ENCODE peak calls at places on chromosomes 5 and 9, in ten cellular contexts. One of them, this sample, is unnamed.

GRCh38 chr5:124277767-124278536 is 468.5 kb downstream of the ZNF608 start:
- DNase-seq in AG10803: no peak
- DNase-seq in NCI-H2081: no peak
- DNase-seq in stimulated activated CD4-positive, alpha-beta T cell treated with anti-CD3 and anti-CD28 coated beads, TNF-alpha, amount 100 ng/mL, for 48 hours: no peak
- DNase-seq in occipital lobe: no peak
- DNase-seq in HS-5: no peak
- DNase-seq in stimulated activated CD8-positive, alpha-beta memory T cell treated with anti-CD3 and anti-CD28 coated beads, Interleukin-2, amount 100 ng/mL, for 48 hours: no peak
- DNase-seq in MCF 10A: no peak
- DNase-seq in H54: no peak
- DNase-seq in NCI-H345: no peak
- DNase-seq in this sample: no peak

GRCh38 chr9:93122721-93123221 is 11.3 kb downstream of the NINJ1 start:
- DNase-seq in AG10803: no peak
- DNase-seq in MCF 10A: no peak
- DNase-seq in occipital lobe: no peak
- DNase-seq in stimulated activated CD4-positive, alpha-beta T cell treated with anti-CD3 and anti-CD28 coated beads, TNF-alpha, amount 100 ng/mL, for 48 hours: no peak
- DNase-seq in stimulated activated CD8-positive, alpha-beta memory T cell treated with anti-CD3 and anti-CD28 coated beads, Interleukin-2, amount 100 ng/mL, for 48 hours: no peak
- DNase-seq in H54: no peak
- DNase-seq in NCI-H345: no peak
- DNase-seq in NCI-H2081: no peak
- DNase-seq in HS-5: no peak
- DNase-seq in this sample: no peak

GRCh38 chr9:19087601-19088000 is 15.1 kb downstream of the HAUS6 start:
- DNase-seq in stimulated activated CD8-positive, alpha-beta memory T cell treated with anti-CD3 and anti-CD28 coated beads, Interleukin-2, amount 100 ng/mL, for 48 hours: no peak
- DNase-seq in AG10803: no peak
- DNase-seq in HS-5: no peak
- DNase-seq in stimulated activated CD4-positive, alpha-beta T cell treated with anti-CD3 and anti-CD28 coated beads, TNF-alpha, amount 100 ng/mL, for 48 hours: no peak
- DNase-seq in NCI-H2081: no peak
- DNase-seq in MCF 10A: peak; percentile 47
- DNase-seq in H54: no peak
- DNase-seq in occipital lobe: no peak
- DNase-seq in NCI-H345: no peak
- DNase-seq in this sample: peak; percentile 13

GRCh38 chr5:172065431-172066065 is 59.1 kb upstream of the FBXW11 start:
- DNase-seq in MCF 10A: peak; percentile 47
- DNase-seq in NCI-H345: no peak
- DNase-seq in occipital lobe: no peak
- DNase-seq in stimulated activated CD4-positive, alpha-beta T cell treated with anti-CD3 and anti-CD28 coated beads, TNF-alpha, amount 100 ng/mL, for 48 hours: no peak
- DNase-seq in AG10803: peak; percentile 34
- DNase-seq in H54: no peak
- DNase-seq in HS-5: no peak
- DNase-seq in stimulated activated CD8-positive, alpha-beta memory T cell treated with anti-CD3 and anti-CD28 coated beads, Interleukin-2, amount 100 ng/mL, for 48 hours: no peak
- DNase-seq in NCI-H2081: no peak
- DNase-seq in this sample: no peak

GRCh38 chr9:83473488-83473971 is 64.7 kb downstream of the FRMD3 start:
- DNase-seq in NCI-H345: no peak
- DNase-seq in MCF 10A: peak; percentile 14
- DNase-seq in occipital lobe: no peak
- DNase-seq in AG10803: peak; percentile 8
- DNase-seq in stimulated activated CD4-positive, alpha-beta T cell treated with anti-CD3 and anti-CD28 coated beads, TNF-alpha, amount 100 ng/mL, for 48 hours: no peak
- DNase-seq in HS-5: no peak
- DNase-seq in H54: no peak
- DNase-seq in NCI-H2081: no peak
- DNase-seq in stimulated activated CD8-positive, alpha-beta memory T cell treated with anti-CD3 and anti-CD28 coated beads, Interleukin-2, amount 100 ng/mL, for 48 hours: no peak
- DNase-seq in this sample: no peak

GRCh38 chr9:113949206-113950078 is 73.3 kb downstream of the ZNF618 start:
- DNase-seq in occipital lobe: no peak
- DNase-seq in stimulated activated CD8-positive, alpha-beta memory T cell treated with anti-CD3 and anti-CD28 coated beads, Interleukin-2, amount 100 ng/mL, for 48 hours: no peak
- DNase-seq in NCI-H345: no peak
- DNase-seq in NCI-H2081: no peak
- DNase-seq in MCF 10A: no peak
- DNase-seq in HS-5: no peak
- DNase-seq in AG10803: no peak
- DNase-seq in H54: no peak
- DNase-seq in stimulated activated CD4-positive, alpha-beta T cell treated with anti-CD3 and anti-CD28 coated beads, TNF-alpha, amount 100 ng/mL, for 48 hours: no peak
- DNase-seq in this sample: no peak

GRCh38 chr9:128575469-128575868 is 23.1 kb downstream of the SPTAN1 start:
- DNase-seq in HS-5: no peak
- DNase-seq in stimulated activated CD8-positive, alpha-beta memory T cell treated with anti-CD3 and anti-CD28 coated beads, Interleukin-2, amount 100 ng/mL, for 48 hours: no peak
- DNase-seq in occipital lobe: no peak
- DNase-seq in stimulated activated CD4-positive, alpha-beta T cell treated with anti-CD3 and anti-CD28 coated beads, TNF-alpha, amount 100 ng/mL, for 48 hours: no peak
- DNase-seq in MCF 10A: no peak
- DNase-seq in AG10803: peak; percentile 53
- DNase-seq in NCI-H2081: no peak
- DNase-seq in NCI-H345: no peak
- DNase-seq in H54: no peak
- DNase-seq in this sample: no peak

GRCh38 chr5:9947231-9947693 is 302.4 kb downstream of the ATPSCKMT start:
- DNase-seq in occipital lobe: no peak
- DNase-seq in HS-5: no peak
- DNase-seq in H54: no peak
- DNase-seq in NCI-H345: no peak
- DNase-seq in stimulated activated CD8-positive, alpha-beta memory T cell treated with anti-CD3 and anti-CD28 coated beads, Interleukin-2, amount 100 ng/mL, for 48 hours: no peak
- DNase-seq in MCF 10A: peak; percentile 81
- DNase-seq in AG10803: no peak
- DNase-seq in NCI-H2081: no peak
- DNase-seq in stimulated activated CD4-positive, alpha-beta T cell treated with anti-CD3 and anti-CD28 coated beads, TNF-alpha, amount 100 ng/mL, for 48 hours: no peak
- DNase-seq in this sample: no peak

GRCh38 chr5:40386293-40386692 is 293.4 kb upstream of the PTGER4 start:
- DNase-seq in occipital lobe: no peak
- DNase-seq in stimulated activated CD4-positive, alpha-beta T cell treated with anti-CD3 and anti-CD28 coated beads, TNF-alpha, amount 100 ng/mL, for 48 hours: no peak
- DNase-seq in AG10803: peak; percentile 35
- DNase-seq in stimulated activated CD8-positive, alpha-beta memory T cell treated with anti-CD3 and anti-CD28 coated beads, Interleukin-2, amount 100 ng/mL, for 48 hours: no peak
- DNase-seq in MCF 10A: no peak
- DNase-seq in NCI-H345: no peak
- DNase-seq in HS-5: no peak
- DNase-seq in NCI-H2081: no peak
- DNase-seq in H54: no peak
- DNase-seq in this sample: no peak

GRCh38 chr9:126366366-126367011 is 39.9 kb downstream of the MVB12B start:
- DNase-seq in H54: no peak
- DNase-seq in HS-5: no peak
- DNase-seq in stimulated activated CD4-positive, alpha-beta T cell treated with anti-CD3 and anti-CD28 coated beads, TNF-alpha, amount 100 ng/mL, for 48 hours: no peak
- DNase-seq in MCF 10A: no peak
- DNase-seq in NCI-H345: no peak
- DNase-seq in AG10803: peak; percentile 29
- DNase-seq in occipital lobe: peak; percentile 44
- DNase-seq in NCI-H2081: no peak
- DNase-seq in stimulated activated CD8-positive, alpha-beta memory T cell treated with anti-CD3 and anti-CD28 coated beads, Interleukin-2, amount 100 ng/mL, for 48 hours: no peak
- DNase-seq in this sample: no peak

GRCh38 chr9:10331157-10331556 is 281.6 kb downstream of the PTPRD start:
- DNase-seq in stimulated activated CD8-positive, alpha-beta memory T cell treated with anti-CD3 and anti-CD28 coated beads, Interleukin-2, amount 100 ng/mL, for 48 hours: no peak
- DNase-seq in MCF 10A: no peak
- DNase-seq in AG10803: no peak
- DNase-seq in NCI-H2081: no peak
- DNase-seq in occipital lobe: no peak
- DNase-seq in H54: no peak
- DNase-seq in NCI-H345: no peak
- DNase-seq in HS-5: no peak
- DNase-seq in stimulated activated CD4-positive, alpha-beta T cell treated with anti-CD3 and anti-CD28 coated beads, TNF-alpha, amount 100 ng/mL, for 48 hours: no peak
- DNase-seq in this sample: no peak

GRCh38 chr9:123089790-123090189 is 56.3 kb downstream of the GPR21 start:
- DNase-seq in NCI-H2081: no peak
- DNase-seq in occipital lobe: no peak
- DNase-seq in AG10803: no peak
- DNase-seq in MCF 10A: no peak
- DNase-seq in HS-5: no peak
- DNase-seq in stimulated activated CD8-positive, alpha-beta memory T cell treated with anti-CD3 and anti-CD28 coated beads, Interleukin-2, amount 100 ng/mL, for 48 hours: no peak
- DNase-seq in H54: no peak
- DNase-seq in stimulated activated CD4-positive, alpha-beta T cell treated with anti-CD3 and anti-CD28 coated beads, TNF-alpha, amount 100 ng/mL, for 48 hours: no peak
- DNase-seq in NCI-H345: no peak
- DNase-seq in this sample: no peak

GRCh38 chr5:151020304-151021031 is at the start of gene GPX3:
- DNase-seq in AG10803: peak; percentile 34
- DNase-seq in H54: peak; percentile 51
- DNase-seq in occipital lobe: peak; percentile 60
- DNase-seq in NCI-H2081: peak; percentile 30
- DNase-seq in MCF 10A: no peak
- DNase-seq in NCI-H345: peak; percentile 71
- DNase-seq in stimulated activated CD4-positive, alpha-beta T cell treated with anti-CD3 and anti-CD28 coated beads, TNF-alpha, amount 100 ng/mL, for 48 hours: no peak
- DNase-seq in stimulated activated CD8-positive, alpha-beta memory T cell treated with anti-CD3 and anti-CD28 coated beads, Interleukin-2, amount 100 ng/mL, for 48 hours: peak; percentile 16
- DNase-seq in HS-5: no peak
- DNase-seq in this sample: no peak

GRCh38 chr9:120714088-120714845 is at the start of gene MEGF9:
- DNase-seq in HS-5: peak; percentile 85
- DNase-seq in NCI-H2081: peak; percentile 98
- DNase-seq in MCF 10A: peak; percentile 98
- DNase-seq in stimulated activated CD8-positive, alpha-beta memory T cell treated with anti-CD3 and anti-CD28 coated beads, Interleukin-2, amount 100 ng/mL, for 48 hours: peak; percentile 97
- DNase-seq in NCI-H345: peak; percentile 98
- DNase-seq in occipital lobe: peak; percentile 98
- DNase-seq in H54: peak; percentile 99
- DNase-seq in stimulated activated CD4-positive, alpha-beta T cell treated with anti-CD3 and anti-CD28 coated beads, TNF-alpha, amount 100 ng/mL, for 48 hours: peak; percentile 97
- DNase-seq in AG10803: peak; percentile 97
- DNase-seq in this sample: peak; percentile 94

GRCh38 chr5:150488519-150489357 is 19.2 kb upstream of the NDST1 start:
- DNase-seq in MCF 10A: peak; percentile 69
- DNase-seq in stimulated activated CD8-positive, alpha-beta memory T cell treated with anti-CD3 and anti-CD28 coated beads, Interleukin-2, amount 100 ng/mL, for 48 hours: no peak
- DNase-seq in AG10803: peak; percentile 94
- DNase-seq in stimulated activated CD4-positive, alpha-beta T cell treated with anti-CD3 and anti-CD28 coated beads, TNF-alpha, amount 100 ng/mL, for 48 hours: no peak
- DNase-seq in NCI-H345: no peak
- DNase-seq in occipital lobe: no peak
- DNase-seq in H54: no peak
- DNase-seq in HS-5: no peak
- DNase-seq in NCI-H2081: no peak
- DNase-seq in this sample: peak; percentile 66

GRCh38 chr9:23258569-23258968 is 567.5 kb downstream of the ELAVL2 start:
- DNase-seq in H54: no peak
- DNase-seq in stimulated activated CD8-positive, alpha-beta memory T cell treated with anti-CD3 and anti-CD28 coated beads, Interleukin-2, amount 100 ng/mL, for 48 hours: no peak
- DNase-seq in NCI-H345: no peak
- DNase-seq in occipital lobe: no peak
- DNase-seq in stimulated activated CD4-positive, alpha-beta T cell treated with anti-CD3 and anti-CD28 coated beads, TNF-alpha, amount 100 ng/mL, for 48 hours: no peak
- DNase-seq in MCF 10A: no peak
- DNase-seq in HS-5: no peak
- DNase-seq in AG10803: no peak
- DNase-seq in NCI-H2081: no peak
- DNase-seq in this sample: no peak

GRCh38 chr5:174723979-174724483 is 351 bp upstream of the MSX2 start:
- DNase-seq in HS-5: no peak
- DNase-seq in MCF 10A: peak; percentile 43
- DNase-seq in AG10803: no peak
- DNase-seq in H54: no peak
- DNase-seq in occipital lobe: no peak
- DNase-seq in stimulated activated CD4-positive, alpha-beta T cell treated with anti-CD3 and anti-CD28 coated beads, TNF-alpha, amount 100 ng/mL, for 48 hours: no peak
- DNase-seq in NCI-H345: no peak
- DNase-seq in NCI-H2081: no peak
- DNase-seq in stimulated activated CD8-positive, alpha-beta memory T cell treated with anti-CD3 and anti-CD28 coated beads, Interleukin-2, amount 100 ng/mL, for 48 hours: no peak
- DNase-seq in this sample: no peak

GRCh38 chr9:34457266-34458012 is 931 bp downstream of the FAM219A start:
- DNase-seq in H54: peak; percentile 52
- DNase-seq in occipital lobe: peak; percentile 69
- DNase-seq in MCF 10A: peak; percentile 65
- DNase-seq in HS-5: no peak
- DNase-seq in NCI-H345: peak; percentile 46
- DNase-seq in stimulated activated CD4-positive, alpha-beta T cell treated with anti-CD3 and anti-CD28 coated beads, TNF-alpha, amount 100 ng/mL, for 48 hours: peak; percentile 20
- DNase-seq in NCI-H2081: peak; percentile 59
- DNase-seq in AG10803: peak; percentile 72
- DNase-seq in stimulated activated CD8-positive, alpha-beta memory T cell treated with anti-CD3 and anti-CD28 coated beads, Interleukin-2, amount 100 ng/mL, for 48 hours: no peak
- DNase-seq in this sample: peak; percentile 20

GRCh38 chr5:94094793-94095441 is 353.5 kb upstream of the POU5F2 start:
- DNase-seq in occipital lobe: no peak
- DNase-seq in MCF 10A: no peak
- DNase-seq in AG10803: no peak
- DNase-seq in NCI-H345: no peak
- DNase-seq in HS-5: no peak
- DNase-seq in H54: no peak
- DNase-seq in NCI-H2081: no peak
- DNase-seq in stimulated activated CD4-positive, alpha-beta T cell treated with anti-CD3 and anti-CD28 coated beads, TNF-alpha, amount 100 ng/mL, for 48 hours: no peak
- DNase-seq in stimulated activated CD8-positive, alpha-beta memory T cell treated with anti-CD3 and anti-CD28 coated beads, Interleukin-2, amount 100 ng/mL, for 48 hours: no peak
- DNase-seq in this sample: no peak

GRCh38 chr5:167534131-167534530 is 757.3 kb upstream of the WWC1 start:
- DNase-seq in AG10803: no peak
- DNase-seq in stimulated activated CD4-positive, alpha-beta T cell treated with anti-CD3 and anti-CD28 coated beads, TNF-alpha, amount 100 ng/mL, for 48 hours: no peak
- DNase-seq in MCF 10A: no peak
- DNase-seq in stimulated activated CD8-positive, alpha-beta memory T cell treated with anti-CD3 and anti-CD28 coated beads, Interleukin-2, amount 100 ng/mL, for 48 hours: no peak
- DNase-seq in occipital lobe: no peak
- DNase-seq in NCI-H2081: no peak
- DNase-seq in H54: no peak
- DNase-seq in NCI-H345: no peak
- DNase-seq in HS-5: no peak
- DNase-seq in this sample: no peak

GRCh38 chr5:65475336-65475735 is 6.4 kb downstream of the ADAMTS6 start:
- DNase-seq in HS-5: no peak
- DNase-seq in H54: no peak
- DNase-seq in NCI-H345: no peak
- DNase-seq in stimulated activated CD8-positive, alpha-beta memory T cell treated with anti-CD3 and anti-CD28 coated beads, Interleukin-2, amount 100 ng/mL, for 48 hours: no peak
- DNase-seq in MCF 10A: no peak
- DNase-seq in AG10803: no peak
- DNase-seq in occipital lobe: no peak
- DNase-seq in stimulated activated CD4-positive, alpha-beta T cell treated with anti-CD3 and anti-CD28 coated beads, TNF-alpha, amount 100 ng/mL, for 48 hours: no peak
- DNase-seq in NCI-H2081: no peak
- DNase-seq in this sample: no peak

GRCh38 chr5:107361945-107362344 is 308.8 kb downstream of the EFNA5 start:
- DNase-seq in H54: no peak
- DNase-seq in AG10803: peak; percentile 83
- DNase-seq in occipital lobe: no peak
- DNase-seq in NCI-H2081: no peak
- DNase-seq in stimulated activated CD8-positive, alpha-beta memory T cell treated with anti-CD3 and anti-CD28 coated beads, Interleukin-2, amount 100 ng/mL, for 48 hours: no peak
- DNase-seq in MCF 10A: peak; percentile 90
- DNase-seq in NCI-H345: no peak
- DNase-seq in stimulated activated CD4-positive, alpha-beta T cell treated with anti-CD3 and anti-CD28 coated beads, TNF-alpha, amount 100 ng/mL, for 48 hours: no peak
- DNase-seq in HS-5: no peak
- DNase-seq in this sample: peak; percentile 83

GRCh38 chr5:14414007-14414406 is 167.6 kb upstream of the OTULINL start:
- DNase-seq in AG10803: no peak
- DNase-seq in H54: no peak
- DNase-seq in stimulated activated CD8-positive, alpha-beta memory T cell treated with anti-CD3 and anti-CD28 coated beads, Interleukin-2, amount 100 ng/mL, for 48 hours: no peak
- DNase-seq in stimulated activated CD4-positive, alpha-beta T cell treated with anti-CD3 and anti-CD28 coated beads, TNF-alpha, amount 100 ng/mL, for 48 hours: no peak
- DNase-seq in NCI-H345: no peak
- DNase-seq in NCI-H2081: no peak
- DNase-seq in MCF 10A: no peak
- DNase-seq in occipital lobe: no peak
- DNase-seq in HS-5: no peak
- DNase-seq in this sample: no peak

GRCh38 chr5:127187711-127188110 is 102.9 kb upstream of the MEGF10 start:
- DNase-seq in MCF 10A: no peak
- DNase-seq in NCI-H2081: no peak
- DNase-seq in AG10803: no peak
- DNase-seq in HS-5: no peak
- DNase-seq in NCI-H345: no peak
- DNase-seq in occipital lobe: no peak
- DNase-seq in stimulated activated CD4-positive, alpha-beta T cell treated with anti-CD3 and anti-CD28 coated beads, TNF-alpha, amount 100 ng/mL, for 48 hours: no peak
- DNase-seq in H54: no peak
- DNase-seq in stimulated activated CD8-positive, alpha-beta memory T cell treated with anti-CD3 and anti-CD28 coated beads, Interleukin-2, amount 100 ng/mL, for 48 hours: no peak
- DNase-seq in this sample: no peak

GRCh38 chr5:110058175-110058574 is 368.4 kb downstream of the MAN2A1 start:
- DNase-seq in MCF 10A: peak; percentile 42
- DNase-seq in AG10803: no peak
- DNase-seq in NCI-H345: peak; percentile 15
- DNase-seq in stimulated activated CD4-positive, alpha-beta T cell treated with anti-CD3 and anti-CD28 coated beads, TNF-alpha, amount 100 ng/mL, for 48 hours: no peak
- DNase-seq in NCI-H2081: peak; percentile 78
- DNase-seq in HS-5: no peak
- DNase-seq in stimulated activated CD8-positive, alpha-beta memory T cell treated with anti-CD3 and anti-CD28 coated beads, Interleukin-2, amount 100 ng/mL, for 48 hours: no peak
- DNase-seq in occipital lobe: no peak
- DNase-seq in H54: no peak
- DNase-seq in this sample: no peak

GRCh38 chr5:136108131-136108739 is 24.4 kb upstream of the SMAD5 start:
- DNase-seq in MCF 10A: peak; percentile 48
- DNase-seq in AG10803: no peak
- DNase-seq in H54: no peak
- DNase-seq in stimulated activated CD4-positive, alpha-beta T cell treated with anti-CD3 and anti-CD28 coated beads, TNF-alpha, amount 100 ng/mL, for 48 hours: no peak
- DNase-seq in HS-5: no peak
- DNase-seq in stimulated activated CD8-positive, alpha-beta memory T cell treated with anti-CD3 and anti-CD28 coated beads, Interleukin-2, amount 100 ng/mL, for 48 hours: no peak
- DNase-seq in NCI-H2081: no peak
- DNase-seq in NCI-H345: no peak
- DNase-seq in occipital lobe: no peak
- DNase-seq in this sample: no peak

GRCh38 chr9:91089405-91090131 is 272.1 kb downstream of the AUH start:
- DNase-seq in occipital lobe: no peak
- DNase-seq in stimulated activated CD4-positive, alpha-beta T cell treated with anti-CD3 and anti-CD28 coated beads, TNF-alpha, amount 100 ng/mL, for 48 hours: no peak
- DNase-seq in H54: no peak
- DNase-seq in AG10803: peak; percentile 71
- DNase-seq in NCI-H345: peak; percentile 6
- DNase-seq in HS-5: no peak
- DNase-seq in NCI-H2081: no peak
- DNase-seq in stimulated activated CD8-positive, alpha-beta memory T cell treated with anti-CD3 and anti-CD28 coated beads, Interleukin-2, amount 100 ng/mL, for 48 hours: no peak
- DNase-seq in MCF 10A: peak; percentile 67
- DNase-seq in this sample: peak; percentile 49

GRCh38 chr5:180813418-180813817 is 10.8 kb upstream of the MGAT1 start:
- DNase-seq in H54: no peak
- DNase-seq in MCF 10A: no peak
- DNase-seq in stimulated activated CD8-positive, alpha-beta memory T cell treated with anti-CD3 and anti-CD28 coated beads, Interleukin-2, amount 100 ng/mL, for 48 hours: no peak
- DNase-seq in NCI-H2081: no peak
- DNase-seq in stimulated activated CD4-positive, alpha-beta T cell treated with anti-CD3 and anti-CD28 coated beads, TNF-alpha, amount 100 ng/mL, for 48 hours: no peak
- DNase-seq in AG10803: no peak
- DNase-seq in occipital lobe: no peak
- DNase-seq in NCI-H345: no peak
- DNase-seq in HS-5: no peak
- DNase-seq in this sample: no peak

This sample was measured in fibroblast of the conjunctiva.